ENCODE peak calls at places on chromosomes 1 and 21, in four cellular contexts. One of them, this sample, is unnamed.
A peak's percentile ranks its signal among the peaks of the same experiment; 100 is the strongest.

GRCh38 chr1:210600421-210601195 is 271.9 kb downstream of the HHAT start:
- DNase-seq in PC-9: no peak
- DNase-seq in PC-3: no peak
- DNase-seq in CD8-positive, alpha-beta T cell: no peak
- DNase-seq in this sample: no peak

GRCh38 chr1:11443043-11443442 is 35.9 kb upstream of the DISP3 start:
- DNase-seq in PC-9: no peak
- DNase-seq in PC-3: no peak
- DNase-seq in CD8-positive, alpha-beta T cell: no peak
- DNase-seq in this sample: no peak

GRCh38 chr1:23473037-23473800 is 10.8 kb downstream of the ASAP3 start:
- DNase-seq in PC-9: peak; percentile 14
- DNase-seq in PC-3: peak; percentile 50
- DNase-seq in CD8-positive, alpha-beta T cell: no peak
- DNase-seq in this sample: no peak

GRCh38 chr1:229230136-229230892 is 40.6 kb upstream of the RAB4A start:
- DNase-seq in PC-9: no peak
- DNase-seq in PC-3: peak; percentile 69
- DNase-seq in CD8-positive, alpha-beta T cell: no peak
- DNase-seq in this sample: no peak

GRCh38 chr1:111747282-111747734 is 8.1 kb upstream of the INKA2 start:
- DNase-seq in PC-9: peak; percentile 44
- DNase-seq in PC-3: peak; percentile 85
- DNase-seq in CD8-positive, alpha-beta T cell: peak; percentile 17
- DNase-seq in this sample: peak; percentile 76

GRCh38 chr21:38861006-38861405 is 55.3 kb downstream of the ETS2 start:
- DNase-seq in PC-9: no peak
- DNase-seq in PC-3: no peak
- DNase-seq in CD8-positive, alpha-beta T cell: no peak
- DNase-seq in this sample: no peak

GRCh38 chr1:239879321-239880170 is 212.1 kb upstream of the FMN2 start:
- DNase-seq in PC-9: peak; percentile 59
- DNase-seq in PC-3: peak; percentile 90
- DNase-seq in CD8-positive, alpha-beta T cell: no peak
- DNase-seq in this sample: no peak

GRCh38 chr1:16015491-16015890 is 2.4 kb downstream of the HSPB7 start:
- DNase-seq in PC-9: no peak
- DNase-seq in PC-3: no peak
- DNase-seq in CD8-positive, alpha-beta T cell: no peak
- DNase-seq in this sample: no peak

GRCh38 chr1:59703226-59703917 is 111.4 kb upstream of the HOOK1 start:
- DNase-seq in PC-9: no peak
- DNase-seq in PC-3: no peak
- DNase-seq in CD8-positive, alpha-beta T cell: no peak
- DNase-seq in this sample: no peak

GRCh38 chr1:200311256-200311655 is 98.6 kb downstream of the ZNF281 start:
- DNase-seq in PC-9: no peak
- DNase-seq in PC-3: no peak
- DNase-seq in CD8-positive, alpha-beta T cell: no peak
- DNase-seq in this sample: no peak

GRCh38 chr21:25970254-25970930 is 200.2 kb downstream of the APP start:
- DNase-seq in PC-9: no peak
- DNase-seq in PC-3: peak; percentile 66
- DNase-seq in CD8-positive, alpha-beta T cell: no peak
- DNase-seq in this sample: no peak

GRCh38 chr1:22618056-22618455 is 18.4 kb upstream of the C1QA start:
- DNase-seq in PC-9: no peak
- DNase-seq in PC-3: no peak
- DNase-seq in CD8-positive, alpha-beta T cell: no peak
- DNase-seq in this sample: no peak

GRCh38 chr1:153680120-153680403 is 1.6 kb downstream of the NPR1 start:
- DNase-seq in PC-9: no peak
- DNase-seq in PC-3: no peak
- DNase-seq in CD8-positive, alpha-beta T cell: no peak
- DNase-seq in this sample: no peak

GRCh38 chr1:145986551-145986950 is 9.8 kb downstream of the TXNIP start:
- DNase-seq in PC-9: no peak
- DNase-seq in PC-3: no peak
- DNase-seq in CD8-positive, alpha-beta T cell: no peak
- DNase-seq in this sample: no peak

GRCh38 chr1:45543599-45544417 is 6.8 kb upstream of the AKR1A1 start:
- DNase-seq in PC-9: no peak
- DNase-seq in PC-3: no peak
- DNase-seq in CD8-positive, alpha-beta T cell: peak; percentile 53
- DNase-seq in this sample: no peak

GRCh38 chr1:11158720-11159321 is 30.3 kb upstream of the ANGPTL7 start:
- DNase-seq in PC-9: no peak
- DNase-seq in PC-3: peak; percentile 92
- DNase-seq in CD8-positive, alpha-beta T cell: no peak
- DNase-seq in this sample: no peak

GRCh38 chr1:153646672-153647374 is 11.7 kb upstream of the SNAPIN start:
- DNase-seq in PC-9: no peak
- DNase-seq in PC-3: no peak
- DNase-seq in CD8-positive, alpha-beta T cell: no peak
- DNase-seq in this sample: no peak

DNA sequence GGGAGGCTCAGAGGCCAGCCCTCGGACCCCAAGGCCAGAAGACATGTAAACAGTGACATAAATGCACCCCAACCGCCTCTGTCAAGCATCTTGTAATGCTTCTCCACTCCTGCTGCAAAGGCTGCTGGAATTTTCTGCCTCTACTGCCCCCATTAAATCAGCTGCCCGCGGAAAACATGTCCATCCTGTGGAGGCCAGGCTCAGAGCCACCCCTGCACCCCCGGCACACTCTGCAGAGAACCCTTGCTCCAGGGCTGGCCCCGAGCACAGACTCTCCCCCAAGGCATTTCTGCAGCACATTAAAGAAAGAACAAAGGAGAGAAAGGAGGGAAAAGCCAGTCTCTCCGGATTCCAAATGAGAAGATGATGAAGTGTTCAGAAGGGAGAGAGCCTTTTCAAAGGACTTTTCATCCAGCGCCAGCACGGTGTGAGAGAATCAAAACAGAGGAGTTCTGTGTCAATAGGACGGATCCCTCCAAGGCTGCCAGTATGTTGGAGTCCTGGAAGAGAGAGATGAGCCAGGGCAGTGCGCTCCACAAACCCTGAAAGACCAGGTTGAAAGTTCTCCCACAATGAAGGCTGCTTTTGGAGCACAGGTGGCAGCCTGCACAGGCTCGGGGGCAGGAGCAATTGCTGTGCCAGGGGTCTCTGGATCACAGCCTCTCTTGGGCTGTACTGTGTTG is 498.4 kb downstream of the NPHP4 start:
- DNase-seq in PC-9: no peak
- DNase-seq in PC-3: no peak
- DNase-seq in CD8-positive, alpha-beta T cell: no peak
- DNase-seq in this sample: no peak
- H3K9me3 ChIP-seq in PC-9: no peaks in the 10 kb centered on the region
- H3K9me3 ChIP-seq in PC-3: no peaks in the 10 kb centered on the region
- H3K9me3 ChIP-seq in CD8-positive, alpha-beta T cell: no peaks in the 10 kb centered on the region
- H3K9me3 ChIP-seq in this sample: no peaks in the 10 kb centered on the region

DNA sequence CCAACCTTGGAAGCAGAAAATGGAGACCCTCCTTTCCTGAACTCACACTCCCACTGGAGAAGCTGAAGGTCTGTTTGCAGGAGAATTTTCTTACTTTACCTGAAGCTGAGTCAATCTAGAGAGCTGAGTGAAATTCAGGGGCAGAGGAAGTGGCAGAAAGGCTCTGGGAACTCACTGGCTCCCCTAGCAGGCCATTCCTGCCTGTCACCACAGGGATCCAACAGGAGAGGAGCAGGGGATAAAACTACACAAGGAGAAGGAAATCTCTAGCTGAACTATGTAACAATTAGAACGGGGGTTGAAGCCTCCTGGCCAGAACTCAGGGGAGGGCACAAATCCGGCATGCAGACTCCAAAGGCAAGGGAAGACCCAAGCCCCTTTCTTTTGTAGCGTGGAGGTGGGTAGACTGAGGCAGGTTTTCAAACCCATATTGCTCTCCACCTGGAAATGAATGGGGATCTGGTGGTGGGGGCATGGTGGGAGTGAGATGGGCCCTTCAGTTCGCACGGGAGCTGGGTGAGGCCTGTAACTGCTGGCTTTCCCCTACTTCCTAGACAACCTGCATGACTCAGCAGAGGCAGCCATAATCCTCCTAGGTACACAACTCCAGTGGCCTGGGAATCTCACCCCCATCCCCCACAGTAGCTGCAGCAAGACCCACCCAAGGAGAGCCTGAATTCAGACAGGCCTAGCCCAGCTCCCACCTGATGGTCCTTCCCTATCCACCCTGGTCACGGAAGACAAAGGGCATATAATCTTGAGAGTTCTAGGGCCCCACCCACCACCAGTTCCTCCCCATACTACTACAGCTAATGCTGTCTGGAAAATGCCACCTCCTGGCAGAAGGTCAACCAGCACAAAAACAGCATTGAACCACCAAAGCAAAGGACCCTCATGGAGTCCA is 158.1 kb downstream of the LTN1 start:
- DNase-seq in PC-9: no peak
- DNase-seq in PC-3: no peak
- DNase-seq in CD8-positive, alpha-beta T cell: no peak
- DNase-seq in this sample: no peak
- TF ChIP-seq CTCF in PC-9: no peak
- TF ChIP-seq CTCF in PC-3: no peak
- TF ChIP-seq CTCF in CD8-positive, alpha-beta T cell: no peak
- TF ChIP-seq CTCF in this sample: no peak

DNA sequence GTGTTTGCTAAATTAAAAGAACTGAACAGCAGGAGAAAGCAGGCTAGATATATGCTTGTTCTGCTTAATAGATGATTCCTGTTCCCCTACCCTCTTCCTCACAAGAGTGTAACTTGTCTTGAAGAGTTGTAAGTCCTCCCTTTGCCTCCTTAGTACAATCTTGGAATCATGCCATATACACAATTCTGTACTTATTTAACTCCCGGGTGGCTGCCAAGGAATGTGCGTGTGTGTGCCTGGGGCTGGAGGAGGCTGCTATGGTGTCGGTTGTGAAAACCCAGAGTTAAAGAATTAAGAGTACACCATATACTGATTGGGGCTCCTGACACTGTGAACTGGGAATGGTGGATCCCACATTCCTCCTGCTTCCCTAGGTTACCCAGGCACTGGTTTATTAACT is 194.2 kb downstream of the SIPA1L2 start:
- DNase-seq in PC-9: no peak
- DNase-seq in PC-3: no peak
- DNase-seq in CD8-positive, alpha-beta T cell: no peak
- DNase-seq in this sample: no peak
- H3K36me3 ChIP-seq in PC-9: no peaks in the 10 kb centered on the region
- H3K36me3 ChIP-seq in PC-3: no peaks in the 10 kb centered on the region
- H3K36me3 ChIP-seq in CD8-positive, alpha-beta T cell: no peaks in the 10 kb centered on the region
- H3K36me3 ChIP-seq in this sample: no peaks in the 10 kb centered on the region

DNA sequence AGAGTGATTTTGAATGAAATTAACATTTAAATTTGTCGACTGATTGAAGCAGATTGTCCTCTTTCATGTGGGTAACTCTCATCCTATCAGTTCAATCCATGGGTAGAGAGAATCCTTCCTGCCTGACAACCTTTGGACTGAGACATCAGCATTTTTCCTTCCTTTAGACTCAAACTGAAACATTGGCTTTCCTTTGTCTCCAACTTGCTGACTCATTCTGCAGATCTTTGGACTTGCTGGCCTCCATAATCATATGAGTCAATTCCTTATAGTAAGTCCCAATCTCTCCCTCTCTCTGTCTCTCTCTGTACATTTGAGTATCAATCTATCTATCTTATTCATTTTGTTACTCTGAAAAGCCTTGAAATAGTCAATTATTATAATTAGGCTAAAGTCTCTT is 416.7 kb downstream of the LRRIQ3 start:
- DNase-seq in PC-9: no peak
- DNase-seq in PC-3: peak; percentile 46
- DNase-seq in CD8-positive, alpha-beta T cell: no peak
- DNase-seq in this sample: no peak
- H3K9me3 ChIP-seq in PC-9: no peaks in the 10 kb centered on the region
- H3K9me3 ChIP-seq in PC-3: no peaks in the 10 kb centered on the region
- H3K9me3 ChIP-seq in CD8-positive, alpha-beta T cell: no peaks in the 10 kb centered on the region
- H3K9me3 ChIP-seq in this sample: no peaks in the 10 kb centered on the region

GRCh38 chr1:67771152-67771551 is 62.1 kb downstream of the GNG12 start:
- DNase-seq in PC-9: no peak
- DNase-seq in PC-3: peak; percentile 98
- DNase-seq in CD8-positive, alpha-beta T cell: no peak
- DNase-seq in this sample: no peak
- TF ChIP-seq CTCF in PC-9: peak; percentile 42
- TF ChIP-seq CTCF in PC-3: peak; percentile 70
- TF ChIP-seq CTCF in CD8-positive, alpha-beta T cell: no peak
- TF ChIP-seq CTCF in this sample: peak; percentile 5

GRCh38 chr1:167697667-167698141 is 24.1 kb upstream of the MPZL1 start:
- DNase-seq in PC-9: no peak
- DNase-seq in PC-3: no peak
- DNase-seq in CD8-positive, alpha-beta T cell: no peak
- DNase-seq in this sample: no peak

GRCh38 chr1:167695150-167695549 is 26.6 kb upstream of the MPZL1 start:
- DNase-seq in PC-9: no peak
- DNase-seq in PC-3: no peak
- DNase-seq in CD8-positive, alpha-beta T cell: no peak
- DNase-seq in this sample: no peak

GRCh38 chr1:167701510-167701909 is 20.3 kb upstream of the MPZL1 start:
- DNase-seq in PC-9: no peak
- DNase-seq in PC-3: no peak
- DNase-seq in CD8-positive, alpha-beta T cell: no peak
- DNase-seq in this sample: no peak

GRCh38 chr1:167695756-167696561 is 25.8 kb upstream of the MPZL1 start:
- DNase-seq in PC-9: no peak
- DNase-seq in PC-3: no peak
- DNase-seq in CD8-positive, alpha-beta T cell: no peak
- DNase-seq in this sample: no peak

GRCh38 chr1:167698313-167698712 is 23.5 kb upstream of the MPZL1 start:
- DNase-seq in PC-9: no peak
- DNase-seq in PC-3: no peak
- DNase-seq in CD8-positive, alpha-beta T cell: no peak
- DNase-seq in this sample: no peak
- H3K36me3 ChIP-seq in PC-9: no peaks in the 10 kb centered on the region
- H3K36me3 ChIP-seq in PC-3: no peaks in the 10 kb centered on the region
- H3K36me3 ChIP-seq in CD8-positive, alpha-beta T cell: peaks cover 79% of the 10 kb centered on the region
- H3K36me3 ChIP-seq in this sample: no peaks in the 10 kb centered on the region

This sample was measured in Caco-2.